ENCODE peak calls at places on chromosomes 16 and 17, in six cellular contexts. E is AG08395; M is cerebellar cortex; L is stimulated activated naive B cell treated with anti-CD40 and anti-IgM and Interleukin-4, amounts not matched to agents 10 μg/mL and 1 μg/mL and 100 μg/mL, for 72 hours; C is PC-3; K is HFFc6. N is an unnamed sample.

GRCh38 chr17:44981221-44981968 is 13.3 kb upstream of the C1QL1 start:
- DNase-seq in M (no peak), C (peak), L (no peak), K (peak), E (no peak), N (peak)

GRCh38 chr17:48453447-48453846 is 23.4 kb upstream of the SKAP1 start:
- DNase-seq in K (no peak), C (no peak), L (no peak), M (no peak), E (no peak), N (no peak)

GRCh38 chr17:50182783-50183438 is 17.1 kb downstream of the SGCA start:
- DNase-seq in E (no peak), C (no peak), L (no peak), M (no peak), K (no peak), N (no peak)

GRCh38 chr16:2751577-2752034 is 832 bp upstream of the SRRM2 start:
- DNase-seq in C (no peak), M (no peak), E (no peak), K (no peak), L (no peak), N (peak)

GRCh38 chr16:24577167-24577566 is 37.8 kb downstream of the RBBP6 start:
- DNase-seq in L (no peak), E (no peak), K (no peak), C (no peak), M (no peak), N (no peak)

GRCh38 chr17:73650147-73650546 is 5.9 kb upstream of the SDK2 start:
- DNase-seq in C (peak), L (no peak), E (no peak), K (no peak), M (peak), N (no peak)

GRCh38 chr17:48625502-48626201 is 506 bp downstream of the HOXB9 start:
- DNase-seq in E (peak), L (no peak), K (no peak), C (peak), M (no peak), N (peak)

GRCh38 chr16:69118994-69119393 is 13.4 kb downstream of the CHTF8 start:
- DNase-seq in K (no peak), L (no peak), E (no peak), C (no peak), M (no peak), N (no peak)

GRCh38 chr17:16987001-16987829 is 15.3 kb upstream of the TNFRSF13B start:
- DNase-seq in L (no peak), E (no peak), M (no peak), K (no peak), C (no peak), N (no peak)

GRCh38 chr17:48642059-48642842 is 16.1 kb upstream of the HOXB9 start:
- DNase-seq in C (no peak), L (no peak), M (no peak), K (no peak), E (no peak), N (no peak)

GRCh38 chr16:74225278-74225677 is 71.3 kb upstream of the PSMD7 start:
- DNase-seq in L (no peak), M (no peak), K (no peak), E (no peak), C (no peak), N (no peak)

GRCh38 chr17:5527647-5528250 is 41.4 kb downstream of the MIS12 start:
- DNase-seq in M (no peak), E (no peak), L (no peak), K (no peak), C (no peak), N (no peak)

GRCh38 chr17:66570353-66571195 is 264.3 kb upstream of the CACNG5 start:
- DNase-seq in E (no peak), C (peak), M (no peak), K (no peak), L (no peak), N (no peak)

GRCh38 chr16:82345318-82345717 is 175.3 kb upstream of the MPHOSPH6 start:
- DNase-seq in K (no peak), L (no peak), M (no peak), E (no peak), C (no peak), N (no peak)

GRCh38 chr16:1763521-1764511 is 7.5 kb downstream of the NME3 start:
- DNase-seq in C (no peak), E (no peak), K (no peak), M (peak), L (no peak), N (no peak)

GRCh38 chr17:11628374-11628773 is 30.1 kb downstream of the DNAH9 start:
- DNase-seq in E (no peak), K (no peak), C (no peak), L (no peak), M (no peak), N (no peak)

GRCh38 chr16:56871172-56871593 is 6.2 kb downstream of the SLC12A3 start:
- DNase-seq in E (peak), M (no peak), L (peak), C (peak), K (peak), N (peak)

GRCh38 chr17:41695954-41696720 is 7.5 kb downstream of the EIF1 start:
- DNase-seq in M (peak), E (peak), C (peak), K (peak), L (peak), N (peak)

GRCh38 chr16:57240872-57241271 is 4.2 kb upstream of the ARL2BP start:
- DNase-seq in C (no peak), M (no peak), E (no peak), L (no peak), K (no peak), N (no peak)

GRCh38 chr16:9219811-9220210 is 128.4 kb downstream of the HAPSTR1 start:
- DNase-seq in E (no peak), M (no peak), C (no peak), L (no peak), K (no peak), N (no peak)

GRCh38 chr16:69417537-69418199 is 6.8 kb upstream of the CYB5B start:
- DNase-seq in L (no peak), M (peak), K (peak), E (no peak), C (peak), N (no peak)

GRCh38 chr16:78705694-78706093 is 606.2 kb downstream of the WWOX start:
- DNase-seq in E (no peak), M (no peak), C (peak), L (no peak), K (no peak), N (peak)

GRCh38 chr17:66551839-66552238 is 249.4 kb downstream of the PRKCA start:
- DNase-seq in M (no peak), K (no peak), L (no peak), E (no peak), C (peak), N (no peak)

GRCh38 chr16:19014456-19014855 is 30.7 kb downstream of the TMC7 start:
- DNase-seq in E (no peak), M (peak), L (no peak), C (no peak), K (no peak), N (no peak)

GRCh38 chr17:35167666-35168065 is 20.0 kb downstream of the UNC45B start:
- DNase-seq in L (no peak), E (peak), K (peak), M (no peak), C (peak), N (no peak)

GRCh38 chr17:65109990-65110680 is 27.0 kb upstream of the RGS9 start:
- DNase-seq in L (no peak), C (peak), K (no peak), E (no peak), M (no peak), N (no peak)

GRCh38 chr17:3812284-3812683 is 11.3 kb upstream of the ITGAE start:
- DNase-seq in L (no peak), M (no peak), C (no peak), K (no peak), E (no peak), N (no peak)

GRCh38 chr17:81978901-81979298 is 1.5 kb downstream of the ASPSCR1 start:
- DNase-seq in E (no peak), C (no peak), L (no peak), K (no peak), M (no peak), N (no peak)